ENCODE peak calls at places on chromosome 17, in seven cellular contexts. X is Peyer's patch; A is psoas muscle; V is pons; F is SK-N-SH; E is mammary epithelial cell; P is activated CD4-positive, CD25-positive, alpha-beta regulatory T cell treated with anti-CD3 and anti-CD28 coated beads, Interleukin-2, amount 50 U/mL, for 16 hours. Q is an unnamed sample.

GRCh38 chr17:78174870-78175642 is 6.7 kb downstream of the SYNGR2 start:
- DNase-seq in F (no peak), X (peak), V (no peak), A (peak), E (no peak), P (no peak), Q (peak)

GRCh38 chr17:63609820-63610573 is 9.3 kb downstream of the TACO1 start:
- DNase-seq in X (no peak), F (no peak), E (no peak), V (no peak), A (no peak), P (no peak), Q (no peak)

GRCh38 chr17:44758414-44759095 is at the start of gene ADAM11:
- DNase-seq in F (peak), V (no peak), P (no peak), X (no peak), E (no peak), A (no peak), Q (no peak)

GRCh38 chr17:21513012-21513570 is 136.9 kb downstream of the KCNJ12 start:
- DNase-seq in P (peak), F (peak), E (peak), X (peak), V (peak), A (peak), Q (peak)

GRCh38 chr17:74157366-74157765 is 46.1 kb upstream of the RPL38 start:
- DNase-seq in P (no peak), F (no peak), V (no peak), X (no peak), A (no peak), E (no peak), Q (no peak)

GRCh38 chr17:81577278-81578000 is 25.3 kb upstream of the FAAP100 start:
- DNase-seq in X (no peak), F (no peak), P (no peak), E (no peak), A (no peak), V (no peak), Q (no peak)

GRCh38 chr17:55157165-55157564 is 107.6 kb upstream of the HLF start:
- DNase-seq in F (no peak), E (peak), A (no peak), V (no peak), P (no peak), X (no peak), Q (no peak)

GRCh38 chr17:6303664-6304063 is 131.3 kb downstream of the AIPL1 start:
- DNase-seq in V (no peak), A (no peak), P (no peak), E (peak), X (no peak), F (no peak), Q (no peak)

GRCh38 chr17:28857848-28858360 is 3.1 kb downstream of the ERAL1 start:
- DNase-seq in F (no peak), V (no peak), P (no peak), E (no peak), A (no peak), X (no peak), Q (no peak)

GRCh38 chr17:58193641-58194259 is 1.2 kb downstream of the EPX start:
- DNase-seq in P (no peak), X (no peak), V (no peak), F (peak), E (no peak), A (no peak), Q (no peak)

GRCh38 chr17:57762375-57762916 is 17.3 kb upstream of the CCDC182 start:
- DNase-seq in E (no peak), A (no peak), F (peak), X (no peak), V (no peak), P (no peak), Q (no peak)

GRCh38 chr17:7294614-7295153 is at the start of gene YBX2:
- DNase-seq in E (peak), V (no peak), F (peak), X (peak), P (peak), A (peak), Q (peak)

GRCh38 chr17:82370471-82371332 is 863 bp upstream of the UTS2R start:
- DNase-seq in F (peak), P (no peak), X (peak), V (peak), E (no peak), A (no peak), Q (no peak)

GRCh38 chr17:31008374-31009035 is 37.7 kb downstream of the RNF135 start:
- DNase-seq in P (peak), A (peak), E (peak), X (peak), V (peak), F (no peak), Q (peak)

GRCh38 chr17:57407287-57408063 is 151.2 kb downstream of the MSI2 start:
- DNase-seq in F (no peak), V (peak), E (no peak), A (no peak), P (no peak), X (no peak), Q (peak)